ENCODE peak calls at places on chromosome 18, in seven cellular contexts. Y is HCT116, M is HepG2, K is SK-N-SH, Z is GM12878, P is H1, D is K562. V is an unnamed sample.

GRCh38 chr18:78677483-78678317 is 301.9 kb upstream of the SALL3 start:
- DNase-seq in Y (no peak), M (no peak), K (no peak), Z (no peak), P (no peak), D (no peak), V (no peak)

GRCh38 chr18:26429535-26429934 is 118.8 kb downstream of the KCTD1 start:
- DNase-seq in Y (peak), M (peak), K (peak), Z (no peak), P (peak), D (no peak), V (no peak)

GRCh38 chr18:55907352-55908045 is 319.5 kb upstream of the TCF4 start:
- DNase-seq in Y (no peak), M (no peak), K (no peak), Z (no peak), P (no peak), D (no peak), V (no peak)

GRCh38 chr18:13465476-13465875 is 246.9 kb downstream of the LDLRAD4 start:
- DNase-seq in Y (no peak), M (no peak), K (no peak), Z (no peak), P (no peak), D (no peak), V (no peak)

GRCh38 chr18:63131106-63131943 is 188.2 kb downstream of the BCL2 start:
- DNase-seq in Y (no peak), M (peak), K (peak), Z (no peak), P (no peak), D (no peak), V (peak)

GRCh38 chr18:36828157-36828629 is 609 bp downstream of the TPGS2 start:
- DNase-seq in Y (peak), M (peak), K (no peak), Z (no peak), P (no peak), D (no peak), V (no peak)

GRCh38 chr18:70469916-70470315 is 181.1 kb downstream of the SOCS6 start:
- DNase-seq in Y (no peak), M (no peak), K (peak), Z (no peak), P (no peak), D (no peak), V (no peak)

GRCh38 chr18:25364732-25365131 is 12.8 kb upstream of the ZNF521 start:
- DNase-seq in Y (no peak), M (no peak), K (no peak), Z (no peak), P (no peak), D (no peak), V (no peak)

GRCh38 chr18:13530879-13531387 is 195.4 kb downstream of the FAM210A start:
- DNase-seq in Y (peak), M (no peak), K (peak), Z (no peak), P (no peak), D (no peak), V (peak)

GRCh38 chr18:55250729-55251128 is 291.5 kb upstream of the CCDC68 start:
- DNase-seq in Y (no peak), M (no peak), K (no peak), Z (no peak), P (no peak), D (no peak), V (no peak)

GRCh38 chr18:52716926-52717325 is 376.9 kb downstream of the DCC start:
- DNase-seq in Y (no peak), M (peak), K (peak), Z (no peak), P (no peak), D (no peak), V (peak)

GRCh38 chr18:2147866-2148265 is 423.4 kb downstream of the METTL4 start:
- DNase-seq in Y (no peak), M (no peak), K (no peak), Z (no peak), P (no peak), D (no peak), V (no peak)

GRCh38 chr18:51226068-51226467 is 28.6 kb upstream of the MEX3C start:
- DNase-seq in Y (no peak), M (no peak), K (no peak), Z (no peak), P (no peak), D (no peak), V (no peak)

GRCh38 chr18:8341481-8342230 is 267.6 kb upstream of the RAB12 start:
- DNase-seq in Y (no peak), M (peak), K (no peak), Z (no peak), P (no peak), D (no peak), V (no peak)

GRCh38 chr18:65753520-65753919 is 2.7 kb downstream of the CDH7 start:
- DNase-seq in Y (no peak), M (peak), K (peak), Z (no peak), P (no peak), D (no peak), V (peak)

GRCh38 chr18:33581816-33582215 is 3.8 kb downstream of the ASXL3 start:
- DNase-seq in Y (no peak), M (no peak), K (no peak), Z (no peak), P (no peak), D (no peak), V (no peak)

GRCh38 chr18:77113361-77114069 is 19.1 kb downstream of the MBP start:
- DNase-seq in Y (no peak), M (no peak), K (no peak), Z (no peak), P (peak), D (no peak), V (no peak)

GRCh38 chr18:62585274-62586147 is 62.7 kb downstream of the ZCCHC2 start:
- DNase-seq in Y (no peak), M (no peak), K (no peak), Z (no peak), P (peak), D (no peak), V (no peak)

GRCh38 chr18:72700961-72701710 is 157.0 kb upstream of the CBLN2 start:
- DNase-seq in Y (no peak), M (peak), K (peak), Z (no peak), P (no peak), D (no peak), V (no peak)

GRCh38 chr18:59952283-59953007 is 52.6 kb downstream of the PMAIP1 start:
- DNase-seq in Y (no peak), M (no peak), K (no peak), Z (no peak), P (no peak), D (no peak), V (no peak)

GRCh38 chr18:64720781-64721464 is 572.0 kb upstream of the LINC00305 start:
- DNase-seq in Y (no peak), M (peak), K (no peak), Z (no peak), P (no peak), D (no peak), V (no peak)

GRCh38 chr18:59060540-59060939 is 79.1 kb upstream of the SEC11C start:
- DNase-seq in Y (no peak), M (no peak), K (no peak), Z (no peak), P (no peak), D (no peak), V (no peak)

GRCh38 chr18:32373995-32374394 is 96.7 kb downstream of the GAREM1 start:
- DNase-seq in Y (peak), M (no peak), K (no peak), Z (no peak), P (no peak), D (no peak), V (peak)

GRCh38 chr18:80157708-80158343 is 48.8 kb downstream of the ADNP2 start:
- DNase-seq in Y (peak), M (peak), K (peak), Z (peak), P (peak), D (peak), V (peak)

GRCh38 chr18:37019157-37019571 is 190.2 kb downstream of the KIAA1328 start:
- DNase-seq in Y (no peak), M (peak), K (peak), Z (no peak), P (peak), D (no peak), V (peak)

GRCh38 chr18:46700026-46700425 is 43.0 kb upstream of the LOXHD1 start:
- DNase-seq in Y (no peak), M (no peak), K (no peak), Z (no peak), P (no peak), D (no peak), V (no peak)

GRCh38 chr18:28740575-28740974 is 563.6 kb upstream of the CDH2 start:
- DNase-seq in Y (no peak), M (no peak), K (peak), Z (no peak), P (no peak), D (no peak), V (no peak)

GRCh38 chr18:37364237-37364636 is 201.4 kb downstream of the CELF4 start:
- DNase-seq in Y (no peak), M (no peak), K (no peak), Z (no peak), P (no peak), D (no peak), V (no peak)

GRCh38 chr18:8696749-8697211 is 8.6 kb upstream of the MTCL1 start:
- DNase-seq in Y (peak), M (peak), K (peak), Z (no peak), P (peak), D (peak), V (peak)

GRCh38 chr18:9082763-9083510 is 19.6 kb upstream of the NDUFV2 start:
- DNase-seq in Y (no peak), M (no peak), K (no peak), Z (peak), P (no peak), D (no peak), V (no peak)

GRCh38 chr18:10032331-10032979 is 118.6 kb downstream of the VAPA start:
- DNase-seq in Y (no peak), M (no peak), K (peak), Z (no peak), P (peak), D (no peak), V (no peak)

GRCh38 chr18:66931010-66931409 is 327.1 kb upstream of the CDH19 start:
- DNase-seq in Y (no peak), M (no peak), K (no peak), Z (no peak), P (no peak), D (no peak), V (no peak)

GRCh38 chr18:2848879-2849254 is 2.1 kb downstream of the EMILIN2 start:
- DNase-seq in Y (no peak), M (no peak), K (no peak), Z (no peak), P (no peak), D (peak), V (no peak)

GRCh38 chr18:7822435-7823425 is 255.6 kb downstream of the PTPRM start:
- DNase-seq in Y (no peak), M (no peak), K (no peak), Z (no peak), P (no peak), D (no peak), V (no peak)

GRCh38 chr18:9884090-9884489 is 1.7 kb upstream of the TXNDC2 start:
- DNase-seq in Y (no peak), M (no peak), K (no peak), Z (no peak), P (no peak), D (no peak), V (no peak)

GRCh38 chr18:6022840-6023239 is 127.5 kb upstream of the TMEM200C start:
- DNase-seq in Y (no peak), M (no peak), K (no peak), Z (no peak), P (no peak), D (no peak), V (no peak)

GRCh38 chr18:78973357-78974083 is 6.1 kb upstream of the SALL3 start:
- DNase-seq in Y (no peak), M (no peak), K (no peak), Z (no peak), P (no peak), D (no peak), V (no peak)

GRCh38 chr18:48953096-48953706 is 2.4 kb upstream of the SMAD7 start:
- DNase-seq in Y (no peak), M (no peak), K (no peak), Z (no peak), P (no peak), D (no peak), V (no peak)

GRCh38 chr18:48954837-48955527 is 4.2 kb upstream of the SMAD7 start:
- DNase-seq in Y (no peak), M (no peak), K (no peak), Z (no peak), P (no peak), D (no peak), V (no peak)

GRCh38 chr18:48951448-48952286 is 902 bp upstream of the SMAD7 start:
- DNase-seq in Y (no peak), M (peak), K (peak), Z (no peak), P (peak), D (peak), V (peak)

GRCh38 chr18:48950536-48951447 is at the start of gene SMAD7:
- DNase-seq in Y (no peak), M (no peak), K (peak), Z (no peak), P (no peak), D (peak), V (no peak)

DNA sequence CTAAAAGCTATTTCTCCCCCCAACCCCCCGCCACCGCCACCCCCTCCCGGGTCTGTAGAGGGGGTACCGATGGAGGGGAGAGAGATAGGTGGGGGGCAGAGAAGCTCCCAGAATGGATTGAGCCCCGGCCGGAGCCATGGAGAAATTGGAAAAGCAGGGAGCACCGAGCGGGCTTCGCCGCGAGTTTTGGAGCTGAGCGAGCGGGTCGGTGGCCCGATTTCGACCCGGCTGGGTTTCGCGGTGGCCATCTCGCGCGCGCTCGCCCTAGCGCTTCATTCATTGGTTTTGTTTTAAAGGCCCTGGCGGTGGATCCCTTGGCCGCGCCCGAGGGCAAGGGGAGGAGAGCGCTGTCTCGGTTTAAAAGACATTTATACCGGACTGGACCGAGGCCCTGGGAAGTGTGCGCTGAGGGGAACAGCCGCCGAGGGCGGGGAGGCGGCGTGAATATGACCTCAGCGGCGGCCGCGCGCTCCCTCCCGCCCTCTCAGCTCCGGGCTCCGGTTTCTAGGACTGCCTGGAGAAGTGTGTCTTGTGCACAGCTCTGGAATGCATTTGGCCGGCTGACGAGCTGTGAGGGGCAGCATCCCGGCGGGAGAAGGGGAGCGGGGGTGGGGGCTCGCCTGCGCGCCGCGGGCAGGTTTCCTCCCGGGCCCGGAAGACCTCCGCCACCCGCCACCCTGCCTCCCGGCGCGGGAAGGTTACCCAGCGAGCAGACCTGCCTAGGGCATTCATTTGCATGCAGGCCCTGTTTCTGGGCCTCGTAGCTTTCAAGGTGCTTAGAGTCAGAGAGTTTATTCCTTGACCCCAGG is 1.7 kb upstream of the SMAD7 start:
- DNase-seq in Y (no peak), M (no peak), K (peak), Z (no peak), P (peak), D (peak), V (peak)
- TF ChIP-seq JUND in Y (no peak), M (no peak), K (no peak), Z (no peak), P (peak), D (no peak), V (no peak)

GRCh38 chr18:12017079-12017478 is 35.8 kb downstream of the IMPA2 start:
- DNase-seq in Y (no peak), M (no peak), K (no peak), Z (no peak), P (no peak), D (no peak), V (no peak)
- TF ChIP-seq JUND in Y (no peak), M (no peak), K (no peak), Z (no peak), P (no peak), D (no peak), V (no peak)

GRCh38 chr18:43533371-43533770 is 256.1 kb upstream of the SYT4 start:
- DNase-seq in Y (no peak), M (no peak), K (no peak), Z (no peak), P (no peak), D (no peak), V (no peak)
- TF ChIP-seq JUND in Y (no peak), M (no peak), K (no peak), Z (no peak), P (no peak), D (no peak), V (no peak)

GRCh38 chr18:39223283-39223682 is 1657.7 kb upstream of the CELF4 start:
- DNase-seq in Y (no peak), M (no peak), K (no peak), Z (no peak), P (no peak), D (no peak), V (no peak)
- TF ChIP-seq JUND in Y (no peak), M (no peak), K (no peak), Z (no peak), P (no peak), D (no peak), V (no peak)